ENCODE peak calls at places on chromosomes 5 and 9, in ten cellular contexts. One of them, this sample, is unnamed.

GRCh38 chr9:77424993-77425392 is 223.1 kb downstream of the GNA14 start:
- DNase-seq in epithelial cell of proximal tubule: no peak
- DNase-seq in transverse colon: no peak
- DNase-seq in lower lobe of right lung: no peak
- DNase-seq in foreskin fibroblast: peak
- DNase-seq in tibial artery: no peak
- DNase-seq in right atrium auricular region: no peak
- DNase-seq in AG10803: no peak
- DNase-seq in testis: no peak
- DNase-seq in fibroblast of mammary gland: peak
- DNase-seq in this sample: peak

GRCh38 chr5:143102414-143102813 is 301.1 kb downstream of the NR3C1 start:
- DNase-seq in AG10803: peak
- DNase-seq in testis: no peak
- DNase-seq in tibial artery: no peak
- DNase-seq in fibroblast of mammary gland: no peak
- DNase-seq in foreskin fibroblast: no peak
- DNase-seq in right atrium auricular region: peak
- DNase-seq in transverse colon: no peak
- DNase-seq in lower lobe of right lung: no peak
- DNase-seq in epithelial cell of proximal tubule: no peak
- DNase-seq in this sample: no peak

GRCh38 chr5:179124853-179125788 is 64.9 kb downstream of the ZNF354C start:
- DNase-seq in right atrium auricular region: no peak
- DNase-seq in tibial artery: peak
- DNase-seq in foreskin fibroblast: no peak
- DNase-seq in lower lobe of right lung: peak
- DNase-seq in fibroblast of mammary gland: no peak
- DNase-seq in epithelial cell of proximal tubule: no peak
- DNase-seq in transverse colon: no peak
- DNase-seq in AG10803: no peak
- DNase-seq in testis: no peak
- DNase-seq in this sample: no peak

GRCh38 chr5:145408048-145408341 is 427.1 kb downstream of the PRELID2 start:
- DNase-seq in fibroblast of mammary gland: no peak
- DNase-seq in AG10803: no peak
- DNase-seq in epithelial cell of proximal tubule: no peak
- DNase-seq in right atrium auricular region: no peak
- DNase-seq in testis: no peak
- DNase-seq in transverse colon: no peak
- DNase-seq in lower lobe of right lung: no peak
- DNase-seq in tibial artery: no peak
- DNase-seq in foreskin fibroblast: no peak
- DNase-seq in this sample: no peak

GRCh38 chr9:4832786-4833579 is 40.2 kb downstream of the RCL1 start:
- DNase-seq in fibroblast of mammary gland: peak
- DNase-seq in testis: no peak
- DNase-seq in foreskin fibroblast: peak
- DNase-seq in epithelial cell of proximal tubule: peak
- DNase-seq in right atrium auricular region: no peak
- DNase-seq in lower lobe of right lung: no peak
- DNase-seq in tibial artery: no peak
- DNase-seq in AG10803: peak
- DNase-seq in transverse colon: no peak
- DNase-seq in this sample: peak

GRCh38 chr9:86978413-86978812 is 31.1 kb upstream of the GAS1 start:
- DNase-seq in epithelial cell of proximal tubule: no peak
- DNase-seq in fibroblast of mammary gland: peak
- DNase-seq in lower lobe of right lung: no peak
- DNase-seq in AG10803: peak
- DNase-seq in foreskin fibroblast: no peak
- DNase-seq in testis: no peak
- DNase-seq in right atrium auricular region: no peak
- DNase-seq in tibial artery: no peak
- DNase-seq in transverse colon: no peak
- DNase-seq in this sample: peak

GRCh38 chr9:85202596-85202995 is 533.1 kb downstream of the NTRK2 start:
- DNase-seq in foreskin fibroblast: no peak
- DNase-seq in testis: peak
- DNase-seq in lower lobe of right lung: no peak
- DNase-seq in epithelial cell of proximal tubule: no peak
- DNase-seq in fibroblast of mammary gland: no peak
- DNase-seq in AG10803: no peak
- DNase-seq in right atrium auricular region: no peak
- DNase-seq in transverse colon: no peak
- DNase-seq in tibial artery: no peak
- DNase-seq in this sample: peak

GRCh38 chr5:62199792-62200716 is 106.0 kb upstream of the KIF2A start:
- DNase-seq in transverse colon: no peak
- DNase-seq in testis: no peak
- DNase-seq in lower lobe of right lung: no peak
- DNase-seq in AG10803: peak
- DNase-seq in epithelial cell of proximal tubule: no peak
- DNase-seq in tibial artery: no peak
- DNase-seq in right atrium auricular region: no peak
- DNase-seq in fibroblast of mammary gland: no peak
- DNase-seq in foreskin fibroblast: no peak
- DNase-seq in this sample: no peak

GRCh38 chr5:133128066-133128465 is 76.3 kb downstream of the HSPA4 start:
- DNase-seq in tibial artery: no peak
- DNase-seq in fibroblast of mammary gland: no peak
- DNase-seq in epithelial cell of proximal tubule: no peak
- DNase-seq in lower lobe of right lung: no peak
- DNase-seq in transverse colon: no peak
- DNase-seq in testis: no peak
- DNase-seq in AG10803: no peak
- DNase-seq in foreskin fibroblast: no peak
- DNase-seq in right atrium auricular region: no peak
- DNase-seq in this sample: no peak

GRCh38 chr9:90770927-90771326 is 30.7 kb upstream of the SYK start:
- DNase-seq in epithelial cell of proximal tubule: no peak
- DNase-seq in lower lobe of right lung: no peak
- DNase-seq in foreskin fibroblast: no peak
- DNase-seq in tibial artery: no peak
- DNase-seq in AG10803: no peak
- DNase-seq in transverse colon: peak
- DNase-seq in right atrium auricular region: no peak
- DNase-seq in fibroblast of mammary gland: no peak
- DNase-seq in testis: no peak
- DNase-seq in this sample: no peak

GRCh38 chr9:91905958-91906585 is 44.0 kb downstream of the ROR2 start:
- DNase-seq in fibroblast of mammary gland: no peak
- DNase-seq in tibial artery: no peak
- DNase-seq in testis: peak
- DNase-seq in foreskin fibroblast: no peak
- DNase-seq in epithelial cell of proximal tubule: no peak
- DNase-seq in AG10803: no peak
- DNase-seq in right atrium auricular region: no peak
- DNase-seq in transverse colon: peak
- DNase-seq in lower lobe of right lung: peak
- DNase-seq in this sample: no peak

GRCh38 chr9:99259231-99259918 is 37.3 kb downstream of the SEC61B start:
- DNase-seq in lower lobe of right lung: peak
- DNase-seq in fibroblast of mammary gland: peak
- DNase-seq in foreskin fibroblast: peak
- DNase-seq in tibial artery: peak
- DNase-seq in testis: peak
- DNase-seq in transverse colon: peak
- DNase-seq in epithelial cell of proximal tubule: peak
- DNase-seq in right atrium auricular region: peak
- DNase-seq in AG10803: peak
- DNase-seq in this sample: no peak

GRCh38 chr5:158060216-158060615 is 201.3 kb upstream of the CLINT1 start:
- DNase-seq in fibroblast of mammary gland: no peak
- DNase-seq in testis: no peak
- DNase-seq in right atrium auricular region: no peak
- DNase-seq in transverse colon: no peak
- DNase-seq in lower lobe of right lung: no peak
- DNase-seq in AG10803: no peak
- DNase-seq in epithelial cell of proximal tubule: no peak
- DNase-seq in foreskin fibroblast: no peak
- DNase-seq in tibial artery: no peak
- DNase-seq in this sample: no peak

GRCh38 chr5:14147210-14147609 is 4.1 kb downstream of the TRIO start:
- DNase-seq in AG10803: no peak
- DNase-seq in lower lobe of right lung: no peak
- DNase-seq in foreskin fibroblast: no peak
- DNase-seq in transverse colon: no peak
- DNase-seq in tibial artery: no peak
- DNase-seq in testis: no peak
- DNase-seq in fibroblast of mammary gland: peak
- DNase-seq in right atrium auricular region: peak
- DNase-seq in epithelial cell of proximal tubule: no peak
- DNase-seq in this sample: no peak
- TF ChIP-seq CTCF in AG10803: no peak
- TF ChIP-seq CTCF in lower lobe of right lung: no peak
- TF ChIP-seq CTCF in foreskin fibroblast: no peak
- TF ChIP-seq CTCF in transverse colon: no peak
- TF ChIP-seq CTCF in tibial artery: no peak
- TF ChIP-seq CTCF in testis: no peak
- TF ChIP-seq CTCF in fibroblast of mammary gland: no peak
- TF ChIP-seq CTCF in right atrium auricular region: no peak
- TF ChIP-seq CTCF in epithelial cell of proximal tubule: no peak
- TF ChIP-seq CTCF in this sample: no peak

DNA sequence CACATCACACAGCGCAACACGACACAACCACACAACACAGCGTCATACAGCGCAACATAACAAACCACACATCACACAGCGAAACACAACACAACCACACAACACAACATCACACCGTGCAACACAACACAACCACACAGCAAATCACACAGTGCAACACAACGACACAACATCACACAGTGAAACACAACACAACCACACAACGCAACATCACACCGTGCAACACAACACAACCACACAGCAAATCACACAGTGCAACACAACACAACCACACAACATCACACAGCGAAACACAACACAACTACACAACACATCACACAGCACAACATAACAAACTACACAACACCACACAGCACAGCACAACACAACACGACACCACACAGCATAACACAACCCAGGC is 40.4 kb upstream of the PTCH1 start:
- DNase-seq in tibial artery: no peak
- DNase-seq in right atrium auricular region: no peak
- DNase-seq in testis: no peak
- DNase-seq in epithelial cell of proximal tubule: no peak
- DNase-seq in transverse colon: no peak
- DNase-seq in fibroblast of mammary gland: no peak
- DNase-seq in AG10803: no peak
- DNase-seq in foreskin fibroblast: no peak
- DNase-seq in lower lobe of right lung: no peak
- DNase-seq in this sample: no peak
- H3K4me3 ChIP-seq in tibial artery: no peak
- H3K4me3 ChIP-seq in right atrium auricular region: no peak
- H3K4me3 ChIP-seq in testis: no peak
- H3K4me3 ChIP-seq in epithelial cell of proximal tubule: no peak
- H3K4me3 ChIP-seq in transverse colon: no peak
- H3K4me3 ChIP-seq in fibroblast of mammary gland: no peak
- H3K4me3 ChIP-seq in AG10803: no peak
- H3K4me3 ChIP-seq in foreskin fibroblast: no peak
- H3K4me3 ChIP-seq in lower lobe of right lung: no peak
- H3K4me3 ChIP-seq in this sample: no peak

GRCh38 chr9:2195211-2195610 is 180.1 kb downstream of the SMARCA2 start:
- DNase-seq in testis: no peak
- DNase-seq in AG10803: no peak
- DNase-seq in right atrium auricular region: no peak
- DNase-seq in transverse colon: no peak
- DNase-seq in epithelial cell of proximal tubule: no peak
- DNase-seq in foreskin fibroblast: no peak
- DNase-seq in fibroblast of mammary gland: no peak
- DNase-seq in lower lobe of right lung: no peak
- DNase-seq in tibial artery: no peak
- DNase-seq in this sample: no peak

GRCh38 chr9:2198956-2199635 is 183.9 kb downstream of the SMARCA2 start:
- DNase-seq in transverse colon: no peak
- DNase-seq in tibial artery: no peak
- DNase-seq in epithelial cell of proximal tubule: no peak
- DNase-seq in AG10803: no peak
- DNase-seq in lower lobe of right lung: no peak
- DNase-seq in right atrium auricular region: no peak
- DNase-seq in testis: no peak
- DNase-seq in fibroblast of mammary gland: no peak
- DNase-seq in foreskin fibroblast: no peak
- DNase-seq in this sample: no peak

GRCh38 chr9:2199999-2200796 is 185.1 kb downstream of the SMARCA2 start:
- DNase-seq in right atrium auricular region: no peak
- DNase-seq in tibial artery: no peak
- DNase-seq in foreskin fibroblast: no peak
- DNase-seq in lower lobe of right lung: no peak
- DNase-seq in fibroblast of mammary gland: no peak
- DNase-seq in testis: no peak
- DNase-seq in epithelial cell of proximal tubule: no peak
- DNase-seq in AG10803: no peak
- DNase-seq in transverse colon: no peak
- DNase-seq in this sample: no peak
- TF ChIP-seq CTCF in right atrium auricular region: no peak
- TF ChIP-seq CTCF in tibial artery: no peak
- TF ChIP-seq CTCF in foreskin fibroblast: no peak
- TF ChIP-seq CTCF in lower lobe of right lung: no peak
- TF ChIP-seq CTCF in fibroblast of mammary gland: no peak
- TF ChIP-seq CTCF in testis: no peak
- TF ChIP-seq CTCF in epithelial cell of proximal tubule: peak
- TF ChIP-seq CTCF in AG10803: no peak
- TF ChIP-seq CTCF in transverse colon: no peak
- TF ChIP-seq CTCF in this sample: peak

GRCh38 chr5:72847989-72848473 is 31.6 kb downstream of the TNPO1 start:
- DNase-seq in tibial artery: peak
- DNase-seq in testis: peak
- DNase-seq in foreskin fibroblast: peak
- DNase-seq in right atrium auricular region: peak
- DNase-seq in fibroblast of mammary gland: peak
- DNase-seq in epithelial cell of proximal tubule: peak
- DNase-seq in lower lobe of right lung: peak
- DNase-seq in transverse colon: peak
- DNase-seq in AG10803: peak
- DNase-seq in this sample: peak

GRCh38 chr5:72852356-72852755 is 35.9 kb downstream of the TNPO1 start:
- DNase-seq in transverse colon: no peak
- DNase-seq in fibroblast of mammary gland: no peak
- DNase-seq in lower lobe of right lung: no peak
- DNase-seq in right atrium auricular region: no peak
- DNase-seq in testis: no peak
- DNase-seq in foreskin fibroblast: no peak
- DNase-seq in epithelial cell of proximal tubule: no peak
- DNase-seq in AG10803: no peak
- DNase-seq in tibial artery: no peak
- DNase-seq in this sample: no peak

GRCh38 chr5:72848474-72849428 is 32.3 kb downstream of the TNPO1 start:
- DNase-seq in AG10803: no peak
- DNase-seq in testis: peak
- DNase-seq in tibial artery: peak
- DNase-seq in right atrium auricular region: no peak
- DNase-seq in fibroblast of mammary gland: no peak
- DNase-seq in lower lobe of right lung: peak
- DNase-seq in epithelial cell of proximal tubule: no peak
- DNase-seq in foreskin fibroblast: no peak
- DNase-seq in transverse colon: peak
- DNase-seq in this sample: peak

GRCh38 chr5:72849546-72849945 is 33.1 kb downstream of the TNPO1 start:
- DNase-seq in testis: no peak
- DNase-seq in fibroblast of mammary gland: no peak
- DNase-seq in transverse colon: no peak
- DNase-seq in lower lobe of right lung: no peak
- DNase-seq in epithelial cell of proximal tubule: no peak
- DNase-seq in AG10803: no peak
- DNase-seq in foreskin fibroblast: no peak
- DNase-seq in right atrium auricular region: no peak
- DNase-seq in tibial artery: no peak
- DNase-seq in this sample: no peak

GRCh38 chr5:72850113-72850512 is 33.7 kb downstream of the TNPO1 start:
- DNase-seq in tibial artery: no peak
- DNase-seq in epithelial cell of proximal tubule: no peak
- DNase-seq in fibroblast of mammary gland: no peak
- DNase-seq in transverse colon: no peak
- DNase-seq in foreskin fibroblast: no peak
- DNase-seq in lower lobe of right lung: no peak
- DNase-seq in AG10803: no peak
- DNase-seq in testis: no peak
- DNase-seq in right atrium auricular region: no peak
- DNase-seq in this sample: no peak
- H3K4me3 ChIP-seq in tibial artery: peak
- H3K4me3 ChIP-seq in epithelial cell of proximal tubule: peak
- H3K4me3 ChIP-seq in fibroblast of mammary gland: peak
- H3K4me3 ChIP-seq in transverse colon: no peak
- H3K4me3 ChIP-seq in foreskin fibroblast: peak
- H3K4me3 ChIP-seq in lower lobe of right lung: peak
- H3K4me3 ChIP-seq in AG10803: peak
- H3K4me3 ChIP-seq in testis: peak
- H3K4me3 ChIP-seq in right atrium auricular region: no peak
- H3K4me3 ChIP-seq in this sample: peak

This sample was measured in brain microvascular endothelial cell.